ENCODE peak calls at places on chromosomes 1 and 21, in four cellular contexts. One of them, this sample, is unnamed.

GRCh38 chr1:119372493-119373086 is 4.0 kb downstream of the HAO2 start:
- DNase-seq in GM10248: peak
- DNase-seq in activated CD8-positive, alpha-beta memory T cell treated with anti-CD3 and anti-CD28 coated beads for 24 hours: no peak
- DNase-seq in naive thymus-derived CD8-positive, alpha-beta T cell: no peak
- DNase-seq in this sample: peak

GRCh38 chr1:235018161-235018560 is 110.5 kb downstream of the TOMM20 start:
- DNase-seq in activated CD8-positive, alpha-beta memory T cell treated with anti-CD3 and anti-CD28 coated beads for 24 hours: peak
- DNase-seq in naive thymus-derived CD8-positive, alpha-beta T cell: no peak
- DNase-seq in GM10248: no peak
- DNase-seq in this sample: peak

GRCh38 chr1:116134178-116134773 is 23.1 kb downstream of the MAB21L3 start:
- DNase-seq in GM10248: no peak
- DNase-seq in activated CD8-positive, alpha-beta memory T cell treated with anti-CD3 and anti-CD28 coated beads for 24 hours: no peak
- DNase-seq in naive thymus-derived CD8-positive, alpha-beta T cell: no peak
- DNase-seq in this sample: no peak

GRCh38 chr1:118898702-118899101 is 89.4 kb downstream of the TBX15 start:
- DNase-seq in GM10248: no peak
- DNase-seq in naive thymus-derived CD8-positive, alpha-beta T cell: no peak
- DNase-seq in activated CD8-positive, alpha-beta memory T cell treated with anti-CD3 and anti-CD28 coated beads for 24 hours: no peak
- DNase-seq in this sample: no peak

GRCh38 chr21:46051821-46052675 is 45.9 kb upstream of the COL6A2 start:
- DNase-seq in naive thymus-derived CD8-positive, alpha-beta T cell: no peak
- DNase-seq in activated CD8-positive, alpha-beta memory T cell treated with anti-CD3 and anti-CD28 coated beads for 24 hours: no peak
- DNase-seq in GM10248: no peak
- DNase-seq in this sample: no peak

GRCh38 chr21:46207006-46207919 is 21.3 kb downstream of the LSS start:
- DNase-seq in activated CD8-positive, alpha-beta memory T cell treated with anti-CD3 and anti-CD28 coated beads for 24 hours: no peak
- DNase-seq in GM10248: no peak
- DNase-seq in naive thymus-derived CD8-positive, alpha-beta T cell: no peak
- DNase-seq in this sample: no peak

GRCh38 chr1:107394301-107394700 is 253.5 kb downstream of the NTNG1 start:
- DNase-seq in activated CD8-positive, alpha-beta memory T cell treated with anti-CD3 and anti-CD28 coated beads for 24 hours: no peak
- DNase-seq in naive thymus-derived CD8-positive, alpha-beta T cell: no peak
- DNase-seq in GM10248: no peak
- DNase-seq in this sample: no peak

GRCh38 chr1:11594222-11594621 is 60.0 kb downstream of the FBXO2 start:
- DNase-seq in activated CD8-positive, alpha-beta memory T cell treated with anti-CD3 and anti-CD28 coated beads for 24 hours: no peak
- DNase-seq in naive thymus-derived CD8-positive, alpha-beta T cell: no peak
- DNase-seq in GM10248: no peak
- DNase-seq in this sample: peak

GRCh38 chr1:182430263-182431068 is 19.5 kb upstream of the RGSL1 start:
- DNase-seq in naive thymus-derived CD8-positive, alpha-beta T cell: no peak
- DNase-seq in GM10248: no peak
- DNase-seq in activated CD8-positive, alpha-beta memory T cell treated with anti-CD3 and anti-CD28 coated beads for 24 hours: no peak
- DNase-seq in this sample: no peak

GRCh38 chr1:187959062-187959461 is 1130.3 kb downstream of the PLA2G4A start:
- DNase-seq in activated CD8-positive, alpha-beta memory T cell treated with anti-CD3 and anti-CD28 coated beads for 24 hours: no peak
- DNase-seq in GM10248: no peak
- DNase-seq in naive thymus-derived CD8-positive, alpha-beta T cell: no peak
- DNase-seq in this sample: no peak

GRCh38 chr1:11364170-11364569 is 91.2 kb downstream of the UBIAD1 start:
- DNase-seq in activated CD8-positive, alpha-beta memory T cell treated with anti-CD3 and anti-CD28 coated beads for 24 hours: no peak
- DNase-seq in GM10248: no peak
- DNase-seq in naive thymus-derived CD8-positive, alpha-beta T cell: no peak
- DNase-seq in this sample: no peak

GRCh38 chr21:28737671-28738279 is 254.9 kb downstream of the LTN1 start:
- DNase-seq in activated CD8-positive, alpha-beta memory T cell treated with anti-CD3 and anti-CD28 coated beads for 24 hours: no peak
- DNase-seq in GM10248: no peak
- DNase-seq in naive thymus-derived CD8-positive, alpha-beta T cell: no peak
- DNase-seq in this sample: peak

GRCh38 chr21:46207920-46208571 is 20.5 kb downstream of the LSS start:
- DNase-seq in GM10248: no peak
- DNase-seq in naive thymus-derived CD8-positive, alpha-beta T cell: no peak
- DNase-seq in activated CD8-positive, alpha-beta memory T cell treated with anti-CD3 and anti-CD28 coated beads for 24 hours: no peak
- DNase-seq in this sample: no peak

GRCh38 chr21:38806153-38806941 is 618 bp downstream of the ETS2 start:
- DNase-seq in GM10248: peak
- DNase-seq in activated CD8-positive, alpha-beta memory T cell treated with anti-CD3 and anti-CD28 coated beads for 24 hours: peak
- DNase-seq in naive thymus-derived CD8-positive, alpha-beta T cell: peak
- DNase-seq in this sample: no peak

GRCh38 chr21:26148071-26148470 is 22.5 kb downstream of the APP start:
- DNase-seq in GM10248: no peak
- DNase-seq in naive thymus-derived CD8-positive, alpha-beta T cell: no peak
- DNase-seq in activated CD8-positive, alpha-beta memory T cell treated with anti-CD3 and anti-CD28 coated beads for 24 hours: no peak
- DNase-seq in this sample: no peak

GRCh38 chr1:224273651-224274050 is 56.3 kb downstream of the NVL start:
- DNase-seq in naive thymus-derived CD8-positive, alpha-beta T cell: no peak
- DNase-seq in GM10248: no peak
- DNase-seq in activated CD8-positive, alpha-beta memory T cell treated with anti-CD3 and anti-CD28 coated beads for 24 hours: no peak
- DNase-seq in this sample: peak

GRCh38 chr1:198605880-198606458 is 32.9 kb upstream of the PTPRC start:
- DNase-seq in activated CD8-positive, alpha-beta memory T cell treated with anti-CD3 and anti-CD28 coated beads for 24 hours: no peak
- DNase-seq in GM10248: no peak
- DNase-seq in naive thymus-derived CD8-positive, alpha-beta T cell: no peak
- DNase-seq in this sample: peak

GRCh38 chr1:204384636-204385354 is 25.1 kb upstream of the PLEKHA6 start:
- DNase-seq in GM10248: no peak
- DNase-seq in activated CD8-positive, alpha-beta memory T cell treated with anti-CD3 and anti-CD28 coated beads for 24 hours: no peak
- DNase-seq in naive thymus-derived CD8-positive, alpha-beta T cell: no peak
- DNase-seq in this sample: peak

GRCh38 chr1:114388432-114389003 is 122.5 kb downstream of the TRIM33 start:
- DNase-seq in activated CD8-positive, alpha-beta memory T cell treated with anti-CD3 and anti-CD28 coated beads for 24 hours: no peak
- DNase-seq in GM10248: no peak
- DNase-seq in naive thymus-derived CD8-positive, alpha-beta T cell: no peak
- DNase-seq in this sample: no peak

GRCh38 chr1:67214420-67215174 is 48.3 kb downstream of the IL23R start:
- DNase-seq in activated CD8-positive, alpha-beta memory T cell treated with anti-CD3 and anti-CD28 coated beads for 24 hours: no peak
- DNase-seq in GM10248: peak
- DNase-seq in naive thymus-derived CD8-positive, alpha-beta T cell: peak
- DNase-seq in this sample: peak

GRCh38 chr1:84385347-84385746 is 12.9 kb upstream of the DNASE2B start:
- DNase-seq in GM10248: no peak
- DNase-seq in naive thymus-derived CD8-positive, alpha-beta T cell: no peak
- DNase-seq in activated CD8-positive, alpha-beta memory T cell treated with anti-CD3 and anti-CD28 coated beads for 24 hours: no peak
- DNase-seq in this sample: no peak

GRCh38 chr1:28811766-28812668 is at the start of gene OPRD1:
- DNase-seq in GM10248: no peak
- DNase-seq in activated CD8-positive, alpha-beta memory T cell treated with anti-CD3 and anti-CD28 coated beads for 24 hours: no peak
- DNase-seq in naive thymus-derived CD8-positive, alpha-beta T cell: no peak
- DNase-seq in this sample: no peak

GRCh38 chr21:41817228-41817627 is 50.4 kb upstream of the RIPK4 start:
- DNase-seq in naive thymus-derived CD8-positive, alpha-beta T cell: no peak
- DNase-seq in activated CD8-positive, alpha-beta memory T cell treated with anti-CD3 and anti-CD28 coated beads for 24 hours: no peak
- DNase-seq in GM10248: peak
- DNase-seq in this sample: peak

GRCh38 chr1:62070384-62071011 is 124.2 kb upstream of the L1TD1 start:
- DNase-seq in GM10248: no peak
- DNase-seq in activated CD8-positive, alpha-beta memory T cell treated with anti-CD3 and anti-CD28 coated beads for 24 hours: no peak
- DNase-seq in naive thymus-derived CD8-positive, alpha-beta T cell: no peak
- DNase-seq in this sample: peak

GRCh38 chr21:33685613-33686197 is 43.4 kb downstream of the ITSN1 start:
- DNase-seq in naive thymus-derived CD8-positive, alpha-beta T cell: no peak
- DNase-seq in GM10248: no peak
- DNase-seq in activated CD8-positive, alpha-beta memory T cell treated with anti-CD3 and anti-CD28 coated beads for 24 hours: no peak
- DNase-seq in this sample: peak

GRCh38 chr1:67327864-67328263 is 20.2 kb downstream of the IL12RB2 start:
- DNase-seq in naive thymus-derived CD8-positive, alpha-beta T cell: no peak
- DNase-seq in activated CD8-positive, alpha-beta memory T cell treated with anti-CD3 and anti-CD28 coated beads for 24 hours: no peak
- DNase-seq in GM10248: no peak
- DNase-seq in this sample: peak

GRCh38 chr1:98870959-98871903 is 133.4 kb downstream of the PLPPR5 start:
- DNase-seq in GM10248: peak
- DNase-seq in activated CD8-positive, alpha-beta memory T cell treated with anti-CD3 and anti-CD28 coated beads for 24 hours: no peak
- DNase-seq in naive thymus-derived CD8-positive, alpha-beta T cell: peak
- DNase-seq in this sample: no peak

GRCh38 chr1:106621853-106622252 is 434.6 kb upstream of the PRMT6 start:
- DNase-seq in naive thymus-derived CD8-positive, alpha-beta T cell: no peak
- DNase-seq in activated CD8-positive, alpha-beta memory T cell treated with anti-CD3 and anti-CD28 coated beads for 24 hours: no peak
- DNase-seq in GM10248: no peak
- DNase-seq in this sample: no peak

GRCh38 chr1:179059185-179059483 is 22.7 kb upstream of the TOR3A start:
- DNase-seq in GM10248: no peak
- DNase-seq in activated CD8-positive, alpha-beta memory T cell treated with anti-CD3 and anti-CD28 coated beads for 24 hours: no peak
- DNase-seq in naive thymus-derived CD8-positive, alpha-beta T cell: no peak
- DNase-seq in this sample: no peak

GRCh38 chr1:55931272-55931940 is 648.0 kb downstream of the PLPP3 start:
- DNase-seq in naive thymus-derived CD8-positive, alpha-beta T cell: no peak
- DNase-seq in activated CD8-positive, alpha-beta memory T cell treated with anti-CD3 and anti-CD28 coated beads for 24 hours: no peak
- DNase-seq in GM10248: no peak
- DNase-seq in this sample: peak

GRCh38 chr1:29696656-29697390 is 460.5 kb downstream of the PTPRU start:
- DNase-seq in naive thymus-derived CD8-positive, alpha-beta T cell: no peak
- DNase-seq in GM10248: no peak
- DNase-seq in activated CD8-positive, alpha-beta memory T cell treated with anti-CD3 and anti-CD28 coated beads for 24 hours: no peak
- DNase-seq in this sample: no peak

GRCh38 chr1:29858646-29859045 is 622.3 kb downstream of the PTPRU start:
- DNase-seq in GM10248: no peak
- DNase-seq in activated CD8-positive, alpha-beta memory T cell treated with anti-CD3 and anti-CD28 coated beads for 24 hours: no peak
- DNase-seq in naive thymus-derived CD8-positive, alpha-beta T cell: no peak
- DNase-seq in this sample: no peak

GRCh38 chr1:26191739-26192138 is 1.3 kb downstream of the CATSPER4 start:
- DNase-seq in naive thymus-derived CD8-positive, alpha-beta T cell: no peak
- DNase-seq in GM10248: peak
- DNase-seq in activated CD8-positive, alpha-beta memory T cell treated with anti-CD3 and anti-CD28 coated beads for 24 hours: no peak
- DNase-seq in this sample: no peak

GRCh38 chr1:203638914-203639313 is 12.3 kb downstream of the ATP2B4 start:
- DNase-seq in naive thymus-derived CD8-positive, alpha-beta T cell: no peak
- DNase-seq in activated CD8-positive, alpha-beta memory T cell treated with anti-CD3 and anti-CD28 coated beads for 24 hours: no peak
- DNase-seq in GM10248: no peak
- DNase-seq in this sample: peak

GRCh38 chr1:244316986-244317655 is 134.6 kb downstream of the ADSS2 start:
- DNase-seq in activated CD8-positive, alpha-beta memory T cell treated with anti-CD3 and anti-CD28 coated beads for 24 hours: no peak
- DNase-seq in naive thymus-derived CD8-positive, alpha-beta T cell: no peak
- DNase-seq in GM10248: no peak
- DNase-seq in this sample: no peak

GRCh38 chr1:224753491-224753890 is 137.4 kb downstream of the CNIH3 start:
- DNase-seq in GM10248: no peak
- DNase-seq in activated CD8-positive, alpha-beta memory T cell treated with anti-CD3 and anti-CD28 coated beads for 24 hours: no peak
- DNase-seq in naive thymus-derived CD8-positive, alpha-beta T cell: no peak
- DNase-seq in this sample: no peak

GRCh38 chr1:229031491-229032341 is 239.2 kb upstream of the RAB4A start:
- DNase-seq in naive thymus-derived CD8-positive, alpha-beta T cell: no peak
- DNase-seq in activated CD8-positive, alpha-beta memory T cell treated with anti-CD3 and anti-CD28 coated beads for 24 hours: no peak
- DNase-seq in GM10248: no peak
- DNase-seq in this sample: no peak

GRCh38 chr1:22636369-22636768 is at the start of gene C1QA:
- DNase-seq in naive thymus-derived CD8-positive, alpha-beta T cell: no peak
- DNase-seq in GM10248: no peak
- DNase-seq in activated CD8-positive, alpha-beta memory T cell treated with anti-CD3 and anti-CD28 coated beads for 24 hours: no peak
- DNase-seq in this sample: no peak

This sample was measured in RWPE1.